ENCODE peak calls at places on chromosomes 13 and 19, in five cellular contexts. B is bronchial epithelial cell, T is iPS-NIHi11, Y is psoas muscle, A is sigmoid colon. U is an unnamed sample.

GRCh38 chr13:99191336-99191899 is 9.2 kb upstream of the UBAC2 start:
- DNase-seq in B (no peak), T (no peak), Y (no peak), A (no peak), U (no peak)

GRCh38 chr13:27708325-27708724 is 84.0 kb upstream of the GSX1 start:
- DNase-seq in B (no peak), T (no peak), Y (no peak), A (no peak), U (no peak)

GRCh38 chr19:18725755-18726416 is 42.4 kb downstream of the CRTC1 start:
- DNase-seq in B (no peak), T (no peak), Y (peak; percentile 50), A (no peak), U (no peak)

GRCh38 chr19:34662919-34663318 is 14.0 kb downstream of the SCGB2B2 start:
- DNase-seq in B (peak; percentile 12), T (peak; percentile 35), Y (no peak), A (no peak), U (peak; percentile 33)

GRCh38 chr13:97182065-97182890 is 39.9 kb upstream of the MBNL2 start:
- DNase-seq in B (peak; percentile 14), T (no peak), Y (no peak), A (no peak), U (no peak)

GRCh38 chr13:52348983-52349780 is 56.8 kb downstream of the THSD1 start:
- DNase-seq in B (peak; percentile 98), T (no peak), Y (no peak), A (no peak), U (no peak)

GRCh38 chr13:99805361-99805760 is 166.2 kb downstream of the ZIC5 start:
- DNase-seq in B (no peak), T (peak; percentile 72), Y (no peak), A (no peak), U (peak; percentile 57)

GRCh38 chr13:36163303-36163702 is 32.1 kb upstream of the DCLK1 start:
- DNase-seq in B (no peak), T (no peak), Y (no peak), A (no peak), U (no peak)

GRCh38 chr13:110294146-110294545 is 12.8 kb downstream of the COL4A1 start:
- DNase-seq in B (no peak), T (no peak), Y (no peak), A (peak; percentile 67), U (no peak)